ENCODE peak calls at places on chromosome 16, in five cellular contexts. One of them, this sample, is unnamed.

GRCh38 chr16:13939821-13940220 is 19.9 kb downstream of the ERCC4 start:
- DNase-seq in nucleus accumbens: no peak
- DNase-seq in heart right ventricle: no peak
- DNase-seq in transverse colon: no peak
- DNase-seq in stimulated activated CD4-positive, alpha-beta T cell treated with anti-CD3 and anti-CD28 coated beads, TNF-alpha, amount 100 ng/mL, for 24 hours: no peak
- DNase-seq in this sample: no peak

GRCh38 chr16:66342294-66342900 is 24.1 kb upstream of the CDH5 start:
- DNase-seq in nucleus accumbens: no peak
- DNase-seq in heart right ventricle: no peak
- DNase-seq in transverse colon: no peak
- DNase-seq in stimulated activated CD4-positive, alpha-beta T cell treated with anti-CD3 and anti-CD28 coated beads, TNF-alpha, amount 100 ng/mL, for 24 hours: peak
- DNase-seq in this sample: no peak

GRCh38 chr16:14528306-14528948 is 101.6 kb downstream of the PARN start:
- DNase-seq in nucleus accumbens: no peak
- DNase-seq in heart right ventricle: no peak
- DNase-seq in transverse colon: no peak
- DNase-seq in stimulated activated CD4-positive, alpha-beta T cell treated with anti-CD3 and anti-CD28 coated beads, TNF-alpha, amount 100 ng/mL, for 24 hours: no peak
- DNase-seq in this sample: no peak

GRCh38 chr16:24998201-24998600 is 17.0 kb downstream of the ARHGAP17 start:
- DNase-seq in nucleus accumbens: no peak
- DNase-seq in heart right ventricle: no peak
- DNase-seq in transverse colon: no peak
- DNase-seq in stimulated activated CD4-positive, alpha-beta T cell treated with anti-CD3 and anti-CD28 coated beads, TNF-alpha, amount 100 ng/mL, for 24 hours: no peak
- DNase-seq in this sample: no peak

GRCh38 chr16:80894091-80894490 is 89.7 kb upstream of the CDYL2 start:
- DNase-seq in nucleus accumbens: no peak
- DNase-seq in heart right ventricle: no peak
- DNase-seq in transverse colon: no peak
- DNase-seq in stimulated activated CD4-positive, alpha-beta T cell treated with anti-CD3 and anti-CD28 coated beads, TNF-alpha, amount 100 ng/mL, for 24 hours: no peak
- DNase-seq in this sample: no peak

GRCh38 chr16:8678068-8678927 is 3.9 kb downstream of the ABAT start:
- DNase-seq in nucleus accumbens: no peak
- DNase-seq in heart right ventricle: no peak
- DNase-seq in transverse colon: no peak
- DNase-seq in stimulated activated CD4-positive, alpha-beta T cell treated with anti-CD3 and anti-CD28 coated beads, TNF-alpha, amount 100 ng/mL, for 24 hours: no peak
- DNase-seq in this sample: no peak

GRCh38 chr16:87464691-87465300 is 28.0 kb downstream of the ZCCHC14 start:
- DNase-seq in nucleus accumbens: no peak
- DNase-seq in heart right ventricle: peak
- DNase-seq in transverse colon: peak
- DNase-seq in stimulated activated CD4-positive, alpha-beta T cell treated with anti-CD3 and anti-CD28 coated beads, TNF-alpha, amount 100 ng/mL, for 24 hours: peak
- DNase-seq in this sample: peak

GRCh38 chr16:11088432-11088794 is 144.0 kb downstream of the CLEC16A start:
- DNase-seq in nucleus accumbens: no peak
- DNase-seq in heart right ventricle: no peak
- DNase-seq in transverse colon: no peak
- DNase-seq in stimulated activated CD4-positive, alpha-beta T cell treated with anti-CD3 and anti-CD28 coated beads, TNF-alpha, amount 100 ng/mL, for 24 hours: no peak
- DNase-seq in this sample: no peak

GRCh38 chr16:31496670-31497069 is 11.5 kb downstream of the RUSF1 start:
- DNase-seq in nucleus accumbens: no peak
- DNase-seq in heart right ventricle: no peak
- DNase-seq in transverse colon: no peak
- DNase-seq in stimulated activated CD4-positive, alpha-beta T cell treated with anti-CD3 and anti-CD28 coated beads, TNF-alpha, amount 100 ng/mL, for 24 hours: no peak
- DNase-seq in this sample: no peak

GRCh38 chr16:88631920-88632586 is 6.3 kb upstream of the IL17C start:
- DNase-seq in nucleus accumbens: no peak
- DNase-seq in heart right ventricle: no peak
- DNase-seq in transverse colon: no peak
- DNase-seq in stimulated activated CD4-positive, alpha-beta T cell treated with anti-CD3 and anti-CD28 coated beads, TNF-alpha, amount 100 ng/mL, for 24 hours: no peak
- DNase-seq in this sample: no peak

GRCh38 chr16:10090816-10091215 is 91.4 kb downstream of the GRIN2A start:
- DNase-seq in nucleus accumbens: no peak
- DNase-seq in heart right ventricle: no peak
- DNase-seq in transverse colon: no peak
- DNase-seq in stimulated activated CD4-positive, alpha-beta T cell treated with anti-CD3 and anti-CD28 coated beads, TNF-alpha, amount 100 ng/mL, for 24 hours: no peak
- DNase-seq in this sample: no peak

GRCh38 chr16:17544785-17545184 is 74.0 kb upstream of the XYLT1 start:
- DNase-seq in nucleus accumbens: no peak
- DNase-seq in heart right ventricle: no peak
- DNase-seq in transverse colon: no peak
- DNase-seq in stimulated activated CD4-positive, alpha-beta T cell treated with anti-CD3 and anti-CD28 coated beads, TNF-alpha, amount 100 ng/mL, for 24 hours: peak
- DNase-seq in this sample: no peak